ENCODE peak calls at places on chromosomes 4 and X, in four cellular contexts. H, W, Z and U are unnamed samples.

GRCh38 chr4:185183622-185184281 is 20.0 kb downstream of the CFAP97 start:
- DNase-seq in H (peak), W (peak), Z (peak), U (peak)

GRCh38 chr4:8528713-8529112 is 51.5 kb upstream of the GPR78 start:
- DNase-seq in H (no peak), W (no peak), Z (no peak), U (no peak)

GRCh38 chrX:39011454-39012204 is 210.4 kb downstream of the MID1IP1 start:
- DNase-seq in H (no peak), W (no peak), Z (no peak), U (no peak)

GRCh38 chr4:40621592-40622512 is 7.8 kb downstream of the RBM47 start:
- DNase-seq in H (peak), W (peak), Z (peak), U (no peak)

GRCh38 chr4:76666940-76667532 is 230.9 kb downstream of the SOWAHB start:
- DNase-seq in H (no peak), W (no peak), Z (peak), U (no peak)

GRCh38 chr4:122744229-122744628 is 11.7 kb downstream of the BBS12 start:
- DNase-seq in H (peak), W (no peak), Z (no peak), U (no peak)

GRCh38 chr4:6381571-6382123 is 90.8 kb downstream of the PPP2R2C start:
- DNase-seq in H (no peak), W (no peak), Z (no peak), U (no peak)

GRCh38 chr4:2936773-2937145 is 26.4 kb downstream of the NOP14 start:
- DNase-seq in H (peak), W (no peak), Z (no peak), U (peak)

GRCh38 chr4:27068151-27068862 is 207.7 kb downstream of the STIM2 start:
- DNase-seq in H (peak), W (no peak), Z (no peak), U (no peak)

GRCh38 chr4:11769425-11769824 is 340.7 kb upstream of the HS3ST1 start:
- DNase-seq in H (no peak), W (no peak), Z (no peak), U (no peak)

GRCh38 chr4:66911898-66912297 is 633.4 kb downstream of the CENPC start:
- DNase-seq in H (no peak), W (no peak), Z (peak), U (no peak)

GRCh38 chrX:42087960-42088359 is 164.6 kb upstream of the CASK start:
- DNase-seq in H (no peak), W (no peak), Z (no peak), U (no peak)
- TF ChIP-seq CTCF in H (no peak), W (no peak), Z (no peak), U (no peak)

GRCh38 chrX:50677789-50678188 is 136.2 kb downstream of the SHROOM4 start:
- DNase-seq in H (no peak), W (no peak), Z (no peak), U (no peak)

GRCh38 chrX:50684871-50685270 is 129.1 kb downstream of the SHROOM4 start:
- DNase-seq in H (no peak), W (no peak), Z (no peak), U (no peak)

DNA sequence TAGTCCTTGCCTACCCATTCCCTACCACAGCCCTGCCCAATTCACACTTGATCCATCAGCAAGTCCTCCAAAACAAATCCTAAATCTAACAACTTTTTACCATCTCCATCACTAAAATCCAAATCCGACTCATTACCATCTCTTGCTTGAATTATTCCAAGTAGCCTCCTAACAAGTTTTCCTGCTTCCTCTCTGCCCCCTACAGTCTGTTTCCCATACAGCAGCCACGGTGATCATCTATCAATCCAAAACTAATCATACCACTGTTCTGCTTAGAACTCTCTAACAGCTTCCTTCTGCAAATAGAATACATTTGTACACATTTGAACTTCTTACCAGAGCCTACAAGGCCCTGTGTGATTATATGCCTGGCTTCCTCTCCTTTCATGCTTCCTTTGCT is 133.0 kb downstream of the SHROOM4 start:
- DNase-seq in H (no peak), W (no peak), Z (no peak), U (no peak)
- TF ChIP-seq CTCF in H (no peak), W (no peak), Z (peak), U (no peak)

GRCh38 chrX:53356186-53356585 is 66.3 kb downstream of the SMC1A start:
- DNase-seq in H (no peak), W (no peak), Z (no peak), U (no peak)

GRCh38 chrX:53357799-53358530 is 64.5 kb downstream of the SMC1A start:
- DNase-seq in H (no peak), W (no peak), Z (no peak), U (no peak)

GRCh38 chrX:53354669-53355068 is 67.8 kb downstream of the SMC1A start:
- DNase-seq in H (no peak), W (peak), Z (no peak), U (no peak)
- TF ChIP-seq CTCF in H (no peak), W (no peak), Z (no peak), U (no peak)

GRCh38 chr4:83846193-83846830 is 310.4 kb downstream of the GPAT3 start:
- DNase-seq in H (no peak), W (no peak), Z (no peak), U (no peak)
- TF ChIP-seq CTCF in H (no peak), W (no peak), Z (no peak), U (no peak)

GRCh38 chrX:18895157-18895952 is 88.6 kb downstream of the PHKA2 start:
- DNase-seq in H (no peak), W (no peak), Z (no peak), U (no peak)
- TF ChIP-seq CTCF in H (no peak), W (no peak), Z (no peak), U (no peak)

GRCh38 chrX:102341867-102342266 is 94.9 kb downstream of the NXF2 start:
- DNase-seq in H (no peak), W (no peak), Z (peak), U (no peak)
- TF ChIP-seq CTCF in H (no peak), W (no peak), Z (peak), U (no peak)

GRCh38 chr4:162640152-162640551 is 476.4 kb upstream of the FSTL5 start:
- DNase-seq in H (no peak), W (no peak), Z (no peak), U (no peak)

GRCh38 chr4:162644346-162644745 is 480.5 kb upstream of the FSTL5 start:
- DNase-seq in H (no peak), W (no peak), Z (no peak), U (no peak)

GRCh38 chr4:162650166-162650565 is 486.4 kb upstream of the FSTL5 start:
- DNase-seq in H (no peak), W (no peak), Z (no peak), U (no peak)

GRCh38 chr4:162645381-162645780 is 481.6 kb upstream of the FSTL5 start:
- DNase-seq in H (no peak), W (no peak), Z (no peak), U (no peak)
- TF ChIP-seq CTCF in H (no peak), W (peak), Z (no peak), U (peak)

DNA sequence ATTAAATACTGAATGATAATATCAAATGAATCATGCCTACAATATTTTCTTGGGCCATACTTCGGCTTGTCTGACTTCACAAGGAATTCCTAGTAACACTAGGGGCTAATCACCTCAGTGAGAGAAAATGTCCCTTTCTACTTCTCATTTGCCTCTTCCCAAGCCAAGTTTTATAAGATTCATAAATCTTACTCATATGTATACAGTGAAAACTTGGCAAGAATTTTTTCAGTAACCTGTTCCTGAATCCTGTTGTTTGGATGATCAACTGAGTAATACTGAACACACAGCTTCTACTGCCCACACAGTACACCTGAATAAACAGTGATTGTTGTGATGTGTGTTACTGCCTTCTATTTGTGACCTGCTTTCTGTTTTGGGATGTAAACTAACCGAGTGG is 16.5 kb downstream of the TMPRSS11E start:
- DNase-seq in H (no peak), W (no peak), Z (no peak), U (no peak)
- TF ChIP-seq CTCF in H (no peak), W (no peak), Z (no peak), U (no peak)

GRCh38 chr4:127783971-127784519 is 1.9 kb downstream of the HSPA4L start:
- DNase-seq in H (no peak), W (no peak), Z (no peak), U (no peak)

GRCh38 chr4:127781303-127782024 is 658 bp upstream of the HSPA4L start:
- DNase-seq in H (no peak), W (peak), Z (no peak), U (peak)

GRCh38 chr4:127783026-127783769 is 1.1 kb downstream of the HSPA4L start:
- DNase-seq in H (peak), W (peak), Z (peak), U (no peak)

GRCh38 chr4:127782025-127782274 is 172 bp upstream of the HSPA4L start:
- DNase-seq in H (peak), W (peak), Z (peak), U (peak)

GRCh38 chr4:127782275-127783025 is at the start of gene HSPA4L:
- DNase-seq in H (peak), W (peak), Z (peak), U (peak)
- TF ChIP-seq CTCF in H (no peak), W (no peak), Z (no peak), U (peak)

DNA sequence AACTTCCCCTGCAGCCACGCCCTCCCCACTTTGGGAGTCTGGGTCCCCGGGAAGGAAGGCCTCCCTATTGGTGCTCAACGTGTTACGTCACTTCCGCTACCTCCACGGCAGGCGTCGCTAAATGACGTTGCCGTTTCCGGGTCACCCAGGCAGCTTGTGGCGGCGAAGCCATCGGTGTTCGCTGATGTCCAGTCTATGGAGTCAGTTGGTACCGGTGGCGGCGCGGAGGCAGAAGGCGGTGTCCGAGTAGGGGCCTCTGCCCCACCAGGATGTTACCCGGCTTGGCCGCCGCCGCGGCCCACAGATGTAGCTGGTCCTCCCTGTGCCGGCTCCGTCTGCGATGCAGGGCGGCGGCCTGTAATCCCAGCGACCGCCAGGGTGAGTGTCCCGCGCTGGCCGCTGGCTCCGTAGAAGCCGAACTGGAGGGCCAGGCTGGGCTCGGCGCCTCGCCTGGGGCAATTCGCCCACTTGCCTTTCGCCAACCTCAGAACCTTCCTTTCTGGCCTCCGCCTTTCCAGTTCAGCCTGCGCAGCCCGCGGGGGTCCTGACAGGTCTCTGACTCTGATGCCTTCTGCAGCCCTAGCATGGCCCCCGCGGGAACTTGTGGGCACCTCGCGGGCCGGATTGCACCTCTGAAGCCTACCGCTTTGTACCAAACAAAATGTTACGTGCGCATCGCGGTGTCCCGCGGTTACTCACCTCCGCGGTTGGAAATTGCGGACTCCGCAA is at the start of gene SLC30A9:
- DNase-seq in H (peak), W (peak), Z (peak), U (peak)
- TF ChIP-seq CTCF in H (no peak), W (no peak), Z (peak), U (peak)